ENCODE peak calls at places on chromosomes 13 and 19, in nine cellular contexts. T is brain microvascular endothelial cell; O is HuH-7.5; B is hepatic stellate cell; D is stimulated activated CD4-positive, alpha-beta T cell treated with anti-CD3 and anti-CD28 coated beads, Interleukin-4, amount 100 ng/mL, for 1 hour; U is AG09309; Y is iPS DF 6.9; K is GM10248; P is psoas muscle. R is an unnamed sample.

GRCh38 chr19:10896851-10897526 is 25.6 kb downstream of the CARM1 start:
- DNase-seq in U (no peak), P (no peak), Y (no peak), T (no peak), O (no peak), B (no peak), K (no peak), D (no peak), R (peak; percentile 69)

GRCh38 chr13:51453959-51454703 is 1.3 kb upstream of the INTS6 start:
- DNase-seq in Y (no peak), D (peak; percentile 32), B (peak; percentile 22), P (no peak), O (peak; percentile 25), U (no peak), T (no peak), K (no peak), R (peak; percentile 6)

GRCh38 chr19:49200238-49200862 is 42.8 kb downstream of the TRPM4 start:
- DNase-seq in Y (no peak), B (peak; percentile 44), K (no peak), P (no peak), T (no peak), D (no peak), O (no peak), U (no peak), R (no peak)

GRCh38 chr19:7213628-7214328 is 80.4 kb downstream of the INSR start:
- DNase-seq in O (no peak), B (no peak), U (no peak), T (no peak), D (no peak), Y (no peak), P (no peak), K (no peak), R (no peak)

GRCh38 chr19:49469828-49470614 is 4.0 kb upstream of the FLT3LG start:
- DNase-seq in Y (no peak), U (no peak), D (peak; percentile 65), K (peak; percentile 85), T (no peak), O (no peak), P (no peak), B (no peak), R (peak; percentile 32)

GRCh38 chr13:44969858-44970484 is 19.3 kb downstream of the NUFIP1 start:
- DNase-seq in Y (no peak), K (no peak), D (no peak), U (peak; percentile 23), B (peak; percentile 31), O (peak; percentile 11), P (no peak), T (peak; percentile 52), R (peak; percentile 71)

GRCh38 chr13:48534911-48535501 is 2.1 kb upstream of the RCBTB2 start:
- DNase-seq in O (no peak), Y (no peak), K (no peak), P (no peak), D (no peak), U (no peak), B (no peak), T (no peak), R (no peak)

GRCh38 chr19:1409204-1410005 is 2.0 kb downstream of the DAZAP1 start:
- DNase-seq in K (no peak), Y (no peak), O (no peak), D (no peak), T (no peak), U (no peak), B (no peak), P (no peak), R (no peak)

GRCh38 chr19:1163283-1163933 is 10.7 kb downstream of the SBNO2 start:
- DNase-seq in U (no peak), Y (no peak), K (no peak), P (peak; percentile 42), O (no peak), B (peak; percentile 71), D (no peak), T (no peak), R (no peak)

GRCh38 chr19:39224910-39225309 is 19.9 kb downstream of the IFNL3 start:
- DNase-seq in Y (no peak), D (no peak), K (no peak), U (no peak), T (no peak), B (no peak), O (no peak), P (no peak), R (no peak)

GRCh38 chr19:5534787-5535586 is 32.8 kb downstream of the TINCR start:
- DNase-seq in Y (no peak), T (no peak), D (peak; percentile 8), O (no peak), U (no peak), B (no peak), P (no peak), K (no peak), R (peak; percentile 12)

GRCh38 chr13:43388282-43389034 is 365.1 kb downstream of the DNAJC15 start:
- DNase-seq in K (no peak), B (no peak), P (no peak), D (no peak), O (no peak), Y (no peak), T (no peak), U (no peak), R (no peak)

GRCh38 chr13:76808927-76809326 is 77.3 kb downstream of the KCTD12 start:
- DNase-seq in B (no peak), Y (no peak), P (no peak), T (no peak), K (no peak), D (no peak), O (no peak), U (no peak), R (peak; percentile 31)

GRCh38 chr13:30255696-30256095 is 51.7 kb downstream of the KATNAL1 start:
- DNase-seq in U (no peak), K (no peak), T (no peak), D (no peak), B (no peak), Y (no peak), O (no peak), P (no peak), R (no peak)

GRCh38 chr19:40936755-40937154 is 54.3 kb upstream of the CYP2B6 start:
- DNase-seq in B (no peak), D (no peak), K (no peak), P (no peak), Y (no peak), O (no peak), T (no peak), U (no peak), R (no peak)

GRCh38 chr19:34732548-34733255 is 1.3 kb upstream of the ZNF181 start:
- DNase-seq in B (no peak), T (no peak), K (peak; percentile 35), D (no peak), Y (no peak), P (no peak), U (no peak), O (no peak), R (no peak)

GRCh38 chr19:29260477-29261317 is 47.7 kb upstream of the UQCRFS1 start:
- DNase-seq in P (peak; percentile 29), K (peak; percentile 28), D (peak; percentile 9), Y (no peak), B (no peak), T (no peak), U (no peak), O (no peak), R (peak; percentile 4)

R was measured in IMR-90.